ENCODE peak calls at places on chromosome 19, in ten cellular contexts. One of them, this sample, is unnamed.

GRCh38 chr19:18046066-18046718 is 38.2 kb downstream of the ARRDC2 start:
- DNase-seq in DND-41: no peak
- DNase-seq in activated B cell treated with CpG ODN at 0.5 μM for 24 hours: no peak
- DNase-seq in breast epithelium: no peak
- DNase-seq in glutamatergic neuron: no peak
- DNase-seq in endothelial cell: no peak
- DNase-seq in fibroblast of pulmonary artery: peak; percentile 58
- DNase-seq in neural crest cell: no peak
- DNase-seq in mesothelial cell of epicardium: no peak
- DNase-seq in endodermal cell: no peak
- DNase-seq in this sample: no peak

GRCh38 chr19:50430888-50431342 is 1.8 kb upstream of the MYBPC2 start:
- DNase-seq in DND-41: no peak
- DNase-seq in activated B cell treated with CpG ODN at 0.5 μM for 24 hours: peak; percentile 56
- DNase-seq in breast epithelium: no peak
- DNase-seq in glutamatergic neuron: no peak
- DNase-seq in endothelial cell: no peak
- DNase-seq in fibroblast of pulmonary artery: no peak
- DNase-seq in neural crest cell: no peak
- DNase-seq in mesothelial cell of epicardium: no peak
- DNase-seq in endodermal cell: no peak
- DNase-seq in this sample: no peak

GRCh38 chr19:8224394-8225145 is 15.4 kb downstream of the CERS4 start:
- DNase-seq in DND-41: no peak
- DNase-seq in activated B cell treated with CpG ODN at 0.5 μM for 24 hours: no peak
- DNase-seq in breast epithelium: no peak
- DNase-seq in glutamatergic neuron: no peak
- DNase-seq in endothelial cell: no peak
- DNase-seq in fibroblast of pulmonary artery: no peak
- DNase-seq in neural crest cell: no peak
- DNase-seq in mesothelial cell of epicardium: no peak
- DNase-seq in endodermal cell: no peak
- DNase-seq in this sample: no peak

GRCh38 chr19:21463449-21464105 is 41.8 kb upstream of the ZNF429 start:
- DNase-seq in DND-41: peak; percentile 93
- DNase-seq in activated B cell treated with CpG ODN at 0.5 μM for 24 hours: no peak
- DNase-seq in breast epithelium: no peak
- DNase-seq in glutamatergic neuron: peak; percentile 87
- DNase-seq in endothelial cell: peak; percentile 53
- DNase-seq in fibroblast of pulmonary artery: no peak
- DNase-seq in neural crest cell: peak; percentile 49
- DNase-seq in mesothelial cell of epicardium: peak; percentile 65
- DNase-seq in endodermal cell: peak; percentile 97
- DNase-seq in this sample: peak; percentile 79

GRCh38 chr19:48330012-48330681 is 4.8 kb downstream of the EMP3 start:
- DNase-seq in DND-41: peak; percentile 92
- DNase-seq in activated B cell treated with CpG ODN at 0.5 μM for 24 hours: peak; percentile 61
- DNase-seq in breast epithelium: peak; percentile 91
- DNase-seq in glutamatergic neuron: peak; percentile 91
- DNase-seq in endothelial cell: peak; percentile 77
- DNase-seq in fibroblast of pulmonary artery: no peak
- DNase-seq in neural crest cell: peak; percentile 76
- DNase-seq in mesothelial cell of epicardium: peak; percentile 83
- DNase-seq in endodermal cell: peak; percentile 94
- DNase-seq in this sample: peak; percentile 87

GRCh38 chr19:19059837-19060611 is 3.8 kb upstream of the SLC25A42 start:
- DNase-seq in DND-41: no peak
- DNase-seq in activated B cell treated with CpG ODN at 0.5 μM for 24 hours: no peak
- DNase-seq in breast epithelium: no peak
- DNase-seq in glutamatergic neuron: no peak
- DNase-seq in endothelial cell: no peak
- DNase-seq in fibroblast of pulmonary artery: no peak
- DNase-seq in neural crest cell: no peak
- DNase-seq in mesothelial cell of epicardium: no peak
- DNase-seq in endodermal cell: no peak
- DNase-seq in this sample: no peak

GRCh38 chr19:8641908-8642547 is 11.6 kb downstream of the NFILZ start:
- DNase-seq in DND-41: peak; percentile 49
- DNase-seq in activated B cell treated with CpG ODN at 0.5 μM for 24 hours: no peak
- DNase-seq in breast epithelium: no peak
- DNase-seq in glutamatergic neuron: no peak
- DNase-seq in endothelial cell: peak; percentile 12
- DNase-seq in fibroblast of pulmonary artery: peak; percentile 80
- DNase-seq in neural crest cell: peak; percentile 15
- DNase-seq in mesothelial cell of epicardium: no peak
- DNase-seq in endodermal cell: no peak
- DNase-seq in this sample: no peak

GRCh38 chr19:18645035-18645511 is 8.2 kb downstream of the KLHL26 start:
- DNase-seq in DND-41: no peak
- DNase-seq in activated B cell treated with CpG ODN at 0.5 μM for 24 hours: no peak
- DNase-seq in breast epithelium: no peak
- DNase-seq in glutamatergic neuron: no peak
- DNase-seq in endothelial cell: no peak
- DNase-seq in fibroblast of pulmonary artery: no peak
- DNase-seq in neural crest cell: no peak
- DNase-seq in mesothelial cell of epicardium: no peak
- DNase-seq in endodermal cell: no peak
- DNase-seq in this sample: no peak

GRCh38 chr19:16051254-16052025 is 24.9 kb upstream of the TPM4 start:
- DNase-seq in DND-41: peak; percentile 44
- DNase-seq in activated B cell treated with CpG ODN at 0.5 μM for 24 hours: no peak
- DNase-seq in breast epithelium: no peak
- DNase-seq in glutamatergic neuron: no peak
- DNase-seq in endothelial cell: no peak
- DNase-seq in fibroblast of pulmonary artery: peak; percentile 39
- DNase-seq in neural crest cell: no peak
- DNase-seq in mesothelial cell of epicardium: no peak
- DNase-seq in endodermal cell: peak; percentile 73
- DNase-seq in this sample: no peak

GRCh38 chr19:46902402-46902766 is 41.6 kb downstream of the ARHGAP35 start:
- DNase-seq in DND-41: no peak
- DNase-seq in activated B cell treated with CpG ODN at 0.5 μM for 24 hours: no peak
- DNase-seq in breast epithelium: no peak
- DNase-seq in glutamatergic neuron: peak; percentile 31
- DNase-seq in endothelial cell: no peak
- DNase-seq in fibroblast of pulmonary artery: no peak
- DNase-seq in neural crest cell: no peak
- DNase-seq in mesothelial cell of epicardium: no peak
- DNase-seq in endodermal cell: peak; percentile 36
- DNase-seq in this sample: no peak

GRCh38 chr19:55487884-55488687 is at the start of gene SSC5D:
- DNase-seq in DND-41: no peak
- DNase-seq in activated B cell treated with CpG ODN at 0.5 μM for 24 hours: no peak
- DNase-seq in breast epithelium: no peak
- DNase-seq in glutamatergic neuron: peak; percentile 66
- DNase-seq in endothelial cell: no peak
- DNase-seq in fibroblast of pulmonary artery: peak; percentile 62
- DNase-seq in neural crest cell: no peak
- DNase-seq in mesothelial cell of epicardium: no peak
- DNase-seq in endodermal cell: peak; percentile 69
- DNase-seq in this sample: no peak

GRCh38 chr19:33686246-33686645 is 64.5 kb downstream of the CHST8 start:
- DNase-seq in DND-41: no peak
- DNase-seq in activated B cell treated with CpG ODN at 0.5 μM for 24 hours: no peak
- DNase-seq in breast epithelium: peak; percentile 22
- DNase-seq in glutamatergic neuron: no peak
- DNase-seq in endothelial cell: no peak
- DNase-seq in fibroblast of pulmonary artery: no peak
- DNase-seq in neural crest cell: no peak
- DNase-seq in mesothelial cell of epicardium: no peak
- DNase-seq in endodermal cell: no peak
- DNase-seq in this sample: no peak

GRCh38 chr19:3543150-3544053 is 4.4 kb downstream of the TEKTIP1 start:
- DNase-seq in DND-41: no peak
- DNase-seq in activated B cell treated with CpG ODN at 0.5 μM for 24 hours: no peak
- DNase-seq in breast epithelium: no peak
- DNase-seq in glutamatergic neuron: no peak
- DNase-seq in endothelial cell: no peak
- DNase-seq in fibroblast of pulmonary artery: no peak
- DNase-seq in neural crest cell: no peak
- DNase-seq in mesothelial cell of epicardium: no peak
- DNase-seq in endodermal cell: no peak
- DNase-seq in this sample: no peak

GRCh38 chr19:39544201-39544903 is 4.4 kb upstream of the EID2 start:
- DNase-seq in DND-41: no peak
- DNase-seq in activated B cell treated with CpG ODN at 0.5 μM for 24 hours: no peak
- DNase-seq in breast epithelium: no peak
- DNase-seq in glutamatergic neuron: no peak
- DNase-seq in endothelial cell: no peak
- DNase-seq in fibroblast of pulmonary artery: peak; percentile 32
- DNase-seq in neural crest cell: no peak
- DNase-seq in mesothelial cell of epicardium: no peak
- DNase-seq in endodermal cell: no peak
- DNase-seq in this sample: no peak

GRCh38 chr19:39543477-39543857 is 3.5 kb upstream of the EID2 start:
- DNase-seq in DND-41: no peak
- DNase-seq in activated B cell treated with CpG ODN at 0.5 μM for 24 hours: no peak
- DNase-seq in breast epithelium: no peak
- DNase-seq in glutamatergic neuron: no peak
- DNase-seq in endothelial cell: no peak
- DNase-seq in fibroblast of pulmonary artery: no peak
- DNase-seq in neural crest cell: no peak
- DNase-seq in mesothelial cell of epicardium: peak; percentile 11
- DNase-seq in endodermal cell: no peak
- DNase-seq in this sample: no peak

GRCh38 chr19:39542198-39542597 is 2.2 kb upstream of the EID2 start:
- DNase-seq in DND-41: no peak
- DNase-seq in activated B cell treated with CpG ODN at 0.5 μM for 24 hours: no peak
- DNase-seq in breast epithelium: no peak
- DNase-seq in glutamatergic neuron: no peak
- DNase-seq in endothelial cell: peak; percentile 23
- DNase-seq in fibroblast of pulmonary artery: peak; percentile 34
- DNase-seq in neural crest cell: no peak
- DNase-seq in mesothelial cell of epicardium: peak; percentile 0
- DNase-seq in endodermal cell: peak; percentile 62
- DNase-seq in this sample: no peak

GRCh38 chr19:39546599-39546998 is 6.6 kb upstream of the EID2 start:
- DNase-seq in DND-41: no peak
- DNase-seq in activated B cell treated with CpG ODN at 0.5 μM for 24 hours: no peak
- DNase-seq in breast epithelium: no peak
- DNase-seq in glutamatergic neuron: no peak
- DNase-seq in endothelial cell: no peak
- DNase-seq in fibroblast of pulmonary artery: no peak
- DNase-seq in neural crest cell: no peak
- DNase-seq in mesothelial cell of epicardium: no peak
- DNase-seq in endodermal cell: no peak
- DNase-seq in this sample: no peak

GRCh38 chr19:39544920-39545319 is 5.0 kb upstream of the EID2 start:
- DNase-seq in DND-41: no peak
- DNase-seq in activated B cell treated with CpG ODN at 0.5 μM for 24 hours: no peak
- DNase-seq in breast epithelium: no peak
- DNase-seq in glutamatergic neuron: no peak
- DNase-seq in endothelial cell: no peak
- DNase-seq in fibroblast of pulmonary artery: no peak
- DNase-seq in neural crest cell: no peak
- DNase-seq in mesothelial cell of epicardium: no peak
- DNase-seq in endodermal cell: no peak
- DNase-seq in this sample: no peak
- TF ChIP-seq CTCF in DND-41: no peak
- TF ChIP-seq CTCF in activated B cell treated with CpG ODN at 0.5 μM for 24 hours: no peak
- TF ChIP-seq CTCF in breast epithelium: no peak
- TF ChIP-seq CTCF in glutamatergic neuron: no peak
- TF ChIP-seq CTCF in endothelial cell: no peak
- TF ChIP-seq CTCF in fibroblast of pulmonary artery: no peak
- TF ChIP-seq CTCF in neural crest cell: no peak
- TF ChIP-seq CTCF in mesothelial cell of epicardium: no peak
- TF ChIP-seq CTCF in endodermal cell: no peak
- TF ChIP-seq CTCF in this sample: no peak

GRCh38 chr19:2478324-2478755 is 2.4 kb downstream of the GADD45B start:
- DNase-seq in DND-41: peak; percentile 81
- DNase-seq in activated B cell treated with CpG ODN at 0.5 μM for 24 hours: peak; percentile 49
- DNase-seq in breast epithelium: peak; percentile 91
- DNase-seq in glutamatergic neuron: peak; percentile 55
- DNase-seq in endothelial cell: no peak
- DNase-seq in fibroblast of pulmonary artery: peak; percentile 79
- DNase-seq in neural crest cell: no peak
- DNase-seq in mesothelial cell of epicardium: peak; percentile 64
- DNase-seq in endodermal cell: peak; percentile 81
- DNase-seq in this sample: no peak
- TF ChIP-seq CTCF in DND-41: peak; percentile 30
- TF ChIP-seq CTCF in activated B cell treated with CpG ODN at 0.5 μM for 24 hours: no peak
- TF ChIP-seq CTCF in breast epithelium: peak; percentile 40
- TF ChIP-seq CTCF in glutamatergic neuron: no peak
- TF ChIP-seq CTCF in endothelial cell: no peak
- TF ChIP-seq CTCF in fibroblast of pulmonary artery: peak; percentile 10
- TF ChIP-seq CTCF in neural crest cell: peak; percentile 55
- TF ChIP-seq CTCF in mesothelial cell of epicardium: no peak
- TF ChIP-seq CTCF in endodermal cell: peak; percentile 57
- TF ChIP-seq CTCF in this sample: peak; percentile 58

GRCh38 chr19:43652546-43652874 is 12.9 kb upstream of the CADM4 start:
- DNase-seq in DND-41: no peak
- DNase-seq in activated B cell treated with CpG ODN at 0.5 μM for 24 hours: no peak
- DNase-seq in breast epithelium: no peak
- DNase-seq in glutamatergic neuron: no peak
- DNase-seq in endothelial cell: no peak
- DNase-seq in fibroblast of pulmonary artery: no peak
- DNase-seq in neural crest cell: no peak
- DNase-seq in mesothelial cell of epicardium: no peak
- DNase-seq in endodermal cell: no peak
- DNase-seq in this sample: no peak
- TF ChIP-seq CTCF in DND-41: no peak
- TF ChIP-seq CTCF in activated B cell treated with CpG ODN at 0.5 μM for 24 hours: peak; percentile 9
- TF ChIP-seq CTCF in breast epithelium: no peak
- TF ChIP-seq CTCF in glutamatergic neuron: peak; percentile 48
- TF ChIP-seq CTCF in endothelial cell: peak; percentile 31
- TF ChIP-seq CTCF in fibroblast of pulmonary artery: no peak
- TF ChIP-seq CTCF in neural crest cell: peak; percentile 4
- TF ChIP-seq CTCF in mesothelial cell of epicardium: no peak
- TF ChIP-seq CTCF in endodermal cell: no peak
- TF ChIP-seq CTCF in this sample: no peak

GRCh38 chr19:14072535-14073231 is at the start of gene MISP3:
- DNase-seq in DND-41: peak; percentile 26
- DNase-seq in activated B cell treated with CpG ODN at 0.5 μM for 24 hours: peak; percentile 40
- DNase-seq in breast epithelium: no peak
- DNase-seq in glutamatergic neuron: peak; percentile 62
- DNase-seq in endothelial cell: no peak
- DNase-seq in fibroblast of pulmonary artery: no peak
- DNase-seq in neural crest cell: no peak
- DNase-seq in mesothelial cell of epicardium: peak; percentile 58
- DNase-seq in endodermal cell: peak; percentile 81
- DNase-seq in this sample: no peak

GRCh38 chr19:14073925-14074838 is 1.6 kb downstream of the MISP3 start:
- DNase-seq in DND-41: peak; percentile 55
- DNase-seq in activated B cell treated with CpG ODN at 0.5 μM for 24 hours: no peak
- DNase-seq in breast epithelium: no peak
- DNase-seq in glutamatergic neuron: peak; percentile 50
- DNase-seq in endothelial cell: no peak
- DNase-seq in fibroblast of pulmonary artery: no peak
- DNase-seq in neural crest cell: no peak
- DNase-seq in mesothelial cell of epicardium: no peak
- DNase-seq in endodermal cell: no peak
- DNase-seq in this sample: no peak

GRCh38 chr19:14078406-14078805 is 5.8 kb downstream of the MISP3 start:
- DNase-seq in DND-41: no peak
- DNase-seq in activated B cell treated with CpG ODN at 0.5 μM for 24 hours: no peak
- DNase-seq in breast epithelium: no peak
- DNase-seq in glutamatergic neuron: no peak
- DNase-seq in endothelial cell: no peak
- DNase-seq in fibroblast of pulmonary artery: no peak
- DNase-seq in neural crest cell: no peak
- DNase-seq in mesothelial cell of epicardium: no peak
- DNase-seq in endodermal cell: no peak
- DNase-seq in this sample: no peak

GRCh38 chr19:14070268-14071050 is 2.1 kb upstream of the MISP3 start:
- DNase-seq in DND-41: no peak
- DNase-seq in activated B cell treated with CpG ODN at 0.5 μM for 24 hours: no peak
- DNase-seq in breast epithelium: no peak
- DNase-seq in glutamatergic neuron: no peak
- DNase-seq in endothelial cell: no peak
- DNase-seq in fibroblast of pulmonary artery: no peak
- DNase-seq in neural crest cell: no peak
- DNase-seq in mesothelial cell of epicardium: no peak
- DNase-seq in endodermal cell: no peak
- DNase-seq in this sample: no peak

GRCh38 chr19:14073232-14073924 is 792 bp downstream of the MISP3 start:
- DNase-seq in DND-41: peak; percentile 81
- DNase-seq in activated B cell treated with CpG ODN at 0.5 μM for 24 hours: peak; percentile 88
- DNase-seq in breast epithelium: peak; percentile 68
- DNase-seq in glutamatergic neuron: peak; percentile 81
- DNase-seq in endothelial cell: peak; percentile 76
- DNase-seq in fibroblast of pulmonary artery: peak; percentile 82
- DNase-seq in neural crest cell: peak; percentile 73
- DNase-seq in mesothelial cell of epicardium: peak; percentile 86
- DNase-seq in endodermal cell: peak; percentile 87
- DNase-seq in this sample: peak; percentile 87
- TF ChIP-seq CTCF in DND-41: peak; percentile 73
- TF ChIP-seq CTCF in activated B cell treated with CpG ODN at 0.5 μM for 24 hours: no peak
- TF ChIP-seq CTCF in breast epithelium: peak; percentile 94
- TF ChIP-seq CTCF in glutamatergic neuron: peak; percentile 35
- TF ChIP-seq CTCF in endothelial cell: peak; percentile 45
- TF ChIP-seq CTCF in fibroblast of pulmonary artery: peak; percentile 5
- TF ChIP-seq CTCF in neural crest cell: peak; percentile 66
- TF ChIP-seq CTCF in mesothelial cell of epicardium: peak; percentile 38
- TF ChIP-seq CTCF in endodermal cell: peak; percentile 64
- TF ChIP-seq CTCF in this sample: peak; percentile 71